ENCODE peak calls at places on chromosome 22, in seven cellular contexts. One of them, this sample, is unnamed.

GRCh38 chr22:49699476-49699875 is 128.2 kb downstream of the BRD1 start:
- DNase-seq in activated CD4-positive, alpha-beta T cell treated with anti-CD3 and anti-CD28 coated beads, Interleukin-2, amount 50 U/mL, for 24 hours: no peak
- DNase-seq in CD8-positive, alpha-beta T cell: no peak
- DNase-seq in nucleus accumbens: no peak
- DNase-seq in stimulated activated CD4-positive, alpha-beta T cell treated with anti-CD3 and anti-CD28 coated beads, Interleukin-4, amount 100 ng/mL, for 4 hours: no peak
- DNase-seq in HCT116: no peak
- DNase-seq in GDM1: no peak
- DNase-seq in this sample: no peak

GRCh38 chr22:44701824-44702478 is at the start of gene PRR5:
- DNase-seq in GDM1: no peak
- DNase-seq in activated CD4-positive, alpha-beta T cell treated with anti-CD3 and anti-CD28 coated beads, Interleukin-2, amount 50 U/mL, for 24 hours: peak; percentile 62
- DNase-seq in CD8-positive, alpha-beta T cell: peak; percentile 89
- DNase-seq in HCT116: peak; percentile 51
- DNase-seq in stimulated activated CD4-positive, alpha-beta T cell treated with anti-CD3 and anti-CD28 coated beads, Interleukin-4, amount 100 ng/mL, for 4 hours: peak; percentile 82
- DNase-seq in nucleus accumbens: peak; percentile 5
- DNase-seq in this sample: peak; percentile 84

GRCh38 chr22:39446239-39446721 is 10.5 kb upstream of the MGAT3 start:
- DNase-seq in GDM1: no peak
- DNase-seq in CD8-positive, alpha-beta T cell: no peak
- DNase-seq in stimulated activated CD4-positive, alpha-beta T cell treated with anti-CD3 and anti-CD28 coated beads, Interleukin-4, amount 100 ng/mL, for 4 hours: no peak
- DNase-seq in activated CD4-positive, alpha-beta T cell treated with anti-CD3 and anti-CD28 coated beads, Interleukin-2, amount 50 U/mL, for 24 hours: no peak
- DNase-seq in nucleus accumbens: no peak
- DNase-seq in HCT116: no peak
- DNase-seq in this sample: no peak

GRCh38 chr22:36304429-36304828 is 51.5 kb downstream of the APOL1 start:
- DNase-seq in GDM1: no peak
- DNase-seq in activated CD4-positive, alpha-beta T cell treated with anti-CD3 and anti-CD28 coated beads, Interleukin-2, amount 50 U/mL, for 24 hours: no peak
- DNase-seq in CD8-positive, alpha-beta T cell: no peak
- DNase-seq in nucleus accumbens: no peak
- DNase-seq in stimulated activated CD4-positive, alpha-beta T cell treated with anti-CD3 and anti-CD28 coated beads, Interleukin-4, amount 100 ng/mL, for 4 hours: no peak
- DNase-seq in HCT116: no peak
- DNase-seq in this sample: no peak

GRCh38 chr22:29352778-29353177 is 35.6 kb downstream of the AP1B1 start:
- DNase-seq in GDM1: no peak
- DNase-seq in stimulated activated CD4-positive, alpha-beta T cell treated with anti-CD3 and anti-CD28 coated beads, Interleukin-4, amount 100 ng/mL, for 4 hours: no peak
- DNase-seq in activated CD4-positive, alpha-beta T cell treated with anti-CD3 and anti-CD28 coated beads, Interleukin-2, amount 50 U/mL, for 24 hours: no peak
- DNase-seq in nucleus accumbens: peak; percentile 35
- DNase-seq in CD8-positive, alpha-beta T cell: no peak
- DNase-seq in HCT116: no peak
- DNase-seq in this sample: no peak

GRCh38 chr22:32621656-32622003 is 147.0 kb downstream of the FBXO7 start:
- DNase-seq in CD8-positive, alpha-beta T cell: no peak
- DNase-seq in activated CD4-positive, alpha-beta T cell treated with anti-CD3 and anti-CD28 coated beads, Interleukin-2, amount 50 U/mL, for 24 hours: no peak
- DNase-seq in stimulated activated CD4-positive, alpha-beta T cell treated with anti-CD3 and anti-CD28 coated beads, Interleukin-4, amount 100 ng/mL, for 4 hours: no peak
- DNase-seq in GDM1: no peak
- DNase-seq in HCT116: no peak
- DNase-seq in nucleus accumbens: no peak
- DNase-seq in this sample: no peak

GRCh38 chr22:37918580-37919274 is 12.6 kb downstream of the MICALL1 start:
- DNase-seq in stimulated activated CD4-positive, alpha-beta T cell treated with anti-CD3 and anti-CD28 coated beads, Interleukin-4, amount 100 ng/mL, for 4 hours: no peak
- DNase-seq in HCT116: no peak
- DNase-seq in CD8-positive, alpha-beta T cell: no peak
- DNase-seq in activated CD4-positive, alpha-beta T cell treated with anti-CD3 and anti-CD28 coated beads, Interleukin-2, amount 50 U/mL, for 24 hours: no peak
- DNase-seq in nucleus accumbens: no peak
- DNase-seq in GDM1: no peak
- DNase-seq in this sample: no peak

GRCh38 chr22:47169801-47170140 is 407.3 kb downstream of the TBC1D22A start:
- DNase-seq in activated CD4-positive, alpha-beta T cell treated with anti-CD3 and anti-CD28 coated beads, Interleukin-2, amount 50 U/mL, for 24 hours: no peak
- DNase-seq in nucleus accumbens: no peak
- DNase-seq in GDM1: no peak
- DNase-seq in stimulated activated CD4-positive, alpha-beta T cell treated with anti-CD3 and anti-CD28 coated beads, Interleukin-4, amount 100 ng/mL, for 4 hours: no peak
- DNase-seq in CD8-positive, alpha-beta T cell: no peak
- DNase-seq in HCT116: no peak
- DNase-seq in this sample: no peak

GRCh38 chr22:43643362-43643761 is 168.7 kb downstream of the EFCAB6 start:
- DNase-seq in CD8-positive, alpha-beta T cell: no peak
- DNase-seq in stimulated activated CD4-positive, alpha-beta T cell treated with anti-CD3 and anti-CD28 coated beads, Interleukin-4, amount 100 ng/mL, for 4 hours: no peak
- DNase-seq in activated CD4-positive, alpha-beta T cell treated with anti-CD3 and anti-CD28 coated beads, Interleukin-2, amount 50 U/mL, for 24 hours: no peak
- DNase-seq in HCT116: no peak
- DNase-seq in nucleus accumbens: no peak
- DNase-seq in GDM1: no peak
- DNase-seq in this sample: no peak

GRCh38 chr22:39144101-39144815 is 8.2 kb downstream of the CBX7 start:
- DNase-seq in CD8-positive, alpha-beta T cell: peak; percentile 69
- DNase-seq in nucleus accumbens: no peak
- DNase-seq in GDM1: peak; percentile 20
- DNase-seq in stimulated activated CD4-positive, alpha-beta T cell treated with anti-CD3 and anti-CD28 coated beads, Interleukin-4, amount 100 ng/mL, for 4 hours: peak; percentile 61
- DNase-seq in activated CD4-positive, alpha-beta T cell treated with anti-CD3 and anti-CD28 coated beads, Interleukin-2, amount 50 U/mL, for 24 hours: no peak
- DNase-seq in HCT116: no peak
- DNase-seq in this sample: peak; percentile 50

GRCh38 chr22:45932066-45932465 is 44.9 kb downstream of the WNT7B start:
- DNase-seq in HCT116: no peak
- DNase-seq in CD8-positive, alpha-beta T cell: no peak
- DNase-seq in GDM1: no peak
- DNase-seq in stimulated activated CD4-positive, alpha-beta T cell treated with anti-CD3 and anti-CD28 coated beads, Interleukin-4, amount 100 ng/mL, for 4 hours: no peak
- DNase-seq in activated CD4-positive, alpha-beta T cell treated with anti-CD3 and anti-CD28 coated beads, Interleukin-2, amount 50 U/mL, for 24 hours: no peak
- DNase-seq in nucleus accumbens: no peak
- DNase-seq in this sample: no peak

GRCh38 chr22:40006641-40007040 is 11.9 kb downstream of the FAM83F start:
- DNase-seq in HCT116: no peak
- DNase-seq in activated CD4-positive, alpha-beta T cell treated with anti-CD3 and anti-CD28 coated beads, Interleukin-2, amount 50 U/mL, for 24 hours: no peak
- DNase-seq in stimulated activated CD4-positive, alpha-beta T cell treated with anti-CD3 and anti-CD28 coated beads, Interleukin-4, amount 100 ng/mL, for 4 hours: no peak
- DNase-seq in GDM1: no peak
- DNase-seq in nucleus accumbens: no peak
- DNase-seq in CD8-positive, alpha-beta T cell: no peak
- DNase-seq in this sample: no peak

GRCh38 chr22:42300286-42301071 is 30.0 kb upstream of the TCF20 start:
- DNase-seq in CD8-positive, alpha-beta T cell: peak; percentile 63
- DNase-seq in GDM1: peak; percentile 48
- DNase-seq in nucleus accumbens: no peak
- DNase-seq in HCT116: no peak
- DNase-seq in activated CD4-positive, alpha-beta T cell treated with anti-CD3 and anti-CD28 coated beads, Interleukin-2, amount 50 U/mL, for 24 hours: no peak
- DNase-seq in stimulated activated CD4-positive, alpha-beta T cell treated with anti-CD3 and anti-CD28 coated beads, Interleukin-4, amount 100 ng/mL, for 4 hours: peak; percentile 47
- DNase-seq in this sample: peak; percentile 25

GRCh38 chr22:41910599-41911291 is 4.1 kb downstream of the SHISA8 start:
- DNase-seq in activated CD4-positive, alpha-beta T cell treated with anti-CD3 and anti-CD28 coated beads, Interleukin-2, amount 50 U/mL, for 24 hours: no peak
- DNase-seq in GDM1: no peak
- DNase-seq in CD8-positive, alpha-beta T cell: peak; percentile 46
- DNase-seq in stimulated activated CD4-positive, alpha-beta T cell treated with anti-CD3 and anti-CD28 coated beads, Interleukin-4, amount 100 ng/mL, for 4 hours: peak; percentile 30
- DNase-seq in nucleus accumbens: peak; percentile 6
- DNase-seq in HCT116: no peak
- DNase-seq in this sample: peak; percentile 29

GRCh38 chr22:29744902-29745301 is 21.9 kb downstream of the ZMAT5 start:
- DNase-seq in nucleus accumbens: no peak
- DNase-seq in GDM1: no peak
- DNase-seq in CD8-positive, alpha-beta T cell: no peak
- DNase-seq in stimulated activated CD4-positive, alpha-beta T cell treated with anti-CD3 and anti-CD28 coated beads, Interleukin-4, amount 100 ng/mL, for 4 hours: no peak
- DNase-seq in activated CD4-positive, alpha-beta T cell treated with anti-CD3 and anti-CD28 coated beads, Interleukin-2, amount 50 U/mL, for 24 hours: no peak
- DNase-seq in HCT116: no peak
- DNase-seq in this sample: no peak

GRCh38 chr22:49129736-49130135 is 697.9 kb downstream of the BRD1 start:
- DNase-seq in stimulated activated CD4-positive, alpha-beta T cell treated with anti-CD3 and anti-CD28 coated beads, Interleukin-4, amount 100 ng/mL, for 4 hours: no peak
- DNase-seq in nucleus accumbens: no peak
- DNase-seq in HCT116: no peak
- DNase-seq in CD8-positive, alpha-beta T cell: no peak
- DNase-seq in activated CD4-positive, alpha-beta T cell treated with anti-CD3 and anti-CD28 coated beads, Interleukin-2, amount 50 U/mL, for 24 hours: no peak
- DNase-seq in GDM1: no peak
- DNase-seq in this sample: no peak

GRCh38 chr22:37741312-37741795 is 44.5 kb downstream of the TRIOBP start:
- DNase-seq in activated CD4-positive, alpha-beta T cell treated with anti-CD3 and anti-CD28 coated beads, Interleukin-2, amount 50 U/mL, for 24 hours: no peak
- DNase-seq in nucleus accumbens: no peak
- DNase-seq in HCT116: no peak
- DNase-seq in stimulated activated CD4-positive, alpha-beta T cell treated with anti-CD3 and anti-CD28 coated beads, Interleukin-4, amount 100 ng/mL, for 4 hours: no peak
- DNase-seq in GDM1: no peak
- DNase-seq in CD8-positive, alpha-beta T cell: no peak
- DNase-seq in this sample: no peak

GRCh38 chr22:41939981-41940852 is 6.7 kb downstream of the CENPM start:
- DNase-seq in nucleus accumbens: peak; percentile 26
- DNase-seq in stimulated activated CD4-positive, alpha-beta T cell treated with anti-CD3 and anti-CD28 coated beads, Interleukin-4, amount 100 ng/mL, for 4 hours: peak; percentile 96
- DNase-seq in CD8-positive, alpha-beta T cell: peak; percentile 99
- DNase-seq in HCT116: no peak
- DNase-seq in activated CD4-positive, alpha-beta T cell treated with anti-CD3 and anti-CD28 coated beads, Interleukin-2, amount 50 U/mL, for 24 hours: peak; percentile 85
- DNase-seq in GDM1: no peak
- DNase-seq in this sample: peak; percentile 77

GRCh38 chr22:36811094-36811797 is 5.6 kb downstream of the PVALB start:
- DNase-seq in activated CD4-positive, alpha-beta T cell treated with anti-CD3 and anti-CD28 coated beads, Interleukin-2, amount 50 U/mL, for 24 hours: no peak
- DNase-seq in stimulated activated CD4-positive, alpha-beta T cell treated with anti-CD3 and anti-CD28 coated beads, Interleukin-4, amount 100 ng/mL, for 4 hours: no peak
- DNase-seq in CD8-positive, alpha-beta T cell: no peak
- DNase-seq in HCT116: no peak
- DNase-seq in GDM1: no peak
- DNase-seq in nucleus accumbens: no peak
- DNase-seq in this sample: no peak

GRCh38 chr22:47564158-47564450 is 801.7 kb downstream of the TBC1D22A start:
- DNase-seq in CD8-positive, alpha-beta T cell: no peak
- DNase-seq in activated CD4-positive, alpha-beta T cell treated with anti-CD3 and anti-CD28 coated beads, Interleukin-2, amount 50 U/mL, for 24 hours: no peak
- DNase-seq in nucleus accumbens: no peak
- DNase-seq in HCT116: no peak
- DNase-seq in stimulated activated CD4-positive, alpha-beta T cell treated with anti-CD3 and anti-CD28 coated beads, Interleukin-4, amount 100 ng/mL, for 4 hours: no peak
- DNase-seq in GDM1: no peak
- DNase-seq in this sample: no peak

GRCh38 chr22:29528144-29528543 is 25.4 kb downstream of the THOC5 start:
- DNase-seq in stimulated activated CD4-positive, alpha-beta T cell treated with anti-CD3 and anti-CD28 coated beads, Interleukin-4, amount 100 ng/mL, for 4 hours: no peak
- DNase-seq in nucleus accumbens: peak; percentile 47
- DNase-seq in HCT116: no peak
- DNase-seq in CD8-positive, alpha-beta T cell: no peak
- DNase-seq in activated CD4-positive, alpha-beta T cell treated with anti-CD3 and anti-CD28 coated beads, Interleukin-2, amount 50 U/mL, for 24 hours: no peak
- DNase-seq in GDM1: no peak
- DNase-seq in this sample: no peak

GRCh38 chr22:47001288-47001687 is 238.8 kb downstream of the TBC1D22A start:
- DNase-seq in nucleus accumbens: no peak
- DNase-seq in CD8-positive, alpha-beta T cell: no peak
- DNase-seq in stimulated activated CD4-positive, alpha-beta T cell treated with anti-CD3 and anti-CD28 coated beads, Interleukin-4, amount 100 ng/mL, for 4 hours: no peak
- DNase-seq in GDM1: no peak
- DNase-seq in activated CD4-positive, alpha-beta T cell treated with anti-CD3 and anti-CD28 coated beads, Interleukin-2, amount 50 U/mL, for 24 hours: no peak
- DNase-seq in HCT116: no peak
- DNase-seq in this sample: no peak

GRCh38 chr22:19811811-19812771 is 42.6 kb downstream of the GNB1L start:
- DNase-seq in stimulated activated CD4-positive, alpha-beta T cell treated with anti-CD3 and anti-CD28 coated beads, Interleukin-4, amount 100 ng/mL, for 4 hours: no peak
- DNase-seq in GDM1: no peak
- DNase-seq in activated CD4-positive, alpha-beta T cell treated with anti-CD3 and anti-CD28 coated beads, Interleukin-2, amount 50 U/mL, for 24 hours: no peak
- DNase-seq in CD8-positive, alpha-beta T cell: no peak
- DNase-seq in nucleus accumbens: no peak
- DNase-seq in HCT116: no peak
- DNase-seq in this sample: no peak

GRCh38 chr22:50731811-50732624 is 6.0 kb upstream of the ACR start:
- DNase-seq in activated CD4-positive, alpha-beta T cell treated with anti-CD3 and anti-CD28 coated beads, Interleukin-2, amount 50 U/mL, for 24 hours: peak; percentile 28
- DNase-seq in GDM1: no peak
- DNase-seq in HCT116: peak; percentile 15
- DNase-seq in nucleus accumbens: peak; percentile 45
- DNase-seq in stimulated activated CD4-positive, alpha-beta T cell treated with anti-CD3 and anti-CD28 coated beads, Interleukin-4, amount 100 ng/mL, for 4 hours: peak; percentile 54
- DNase-seq in CD8-positive, alpha-beta T cell: peak; percentile 65
- DNase-seq in this sample: peak; percentile 60

GRCh38 chr22:47091241-47091691 is 328.8 kb downstream of the TBC1D22A start:
- DNase-seq in stimulated activated CD4-positive, alpha-beta T cell treated with anti-CD3 and anti-CD28 coated beads, Interleukin-4, amount 100 ng/mL, for 4 hours: no peak
- DNase-seq in HCT116: no peak
- DNase-seq in GDM1: no peak
- DNase-seq in CD8-positive, alpha-beta T cell: no peak
- DNase-seq in activated CD4-positive, alpha-beta T cell treated with anti-CD3 and anti-CD28 coated beads, Interleukin-2, amount 50 U/mL, for 24 hours: no peak
- DNase-seq in nucleus accumbens: no peak
- DNase-seq in this sample: peak; percentile 66

GRCh38 chr22:22810018-22810427 is 77.6 kb upstream of the IGLL5 start:
- DNase-seq in stimulated activated CD4-positive, alpha-beta T cell treated with anti-CD3 and anti-CD28 coated beads, Interleukin-4, amount 100 ng/mL, for 4 hours: peak; percentile 54
- DNase-seq in activated CD4-positive, alpha-beta T cell treated with anti-CD3 and anti-CD28 coated beads, Interleukin-2, amount 50 U/mL, for 24 hours: peak; percentile 52
- DNase-seq in GDM1: peak; percentile 26
- DNase-seq in CD8-positive, alpha-beta T cell: peak; percentile 70
- DNase-seq in nucleus accumbens: no peak
- DNase-seq in HCT116: peak; percentile 36
- DNase-seq in this sample: peak; percentile 33

GRCh38 chr22:19848298-19849224 is 6.1 kb downstream of the GNB1L start:
- DNase-seq in CD8-positive, alpha-beta T cell: no peak
- DNase-seq in activated CD4-positive, alpha-beta T cell treated with anti-CD3 and anti-CD28 coated beads, Interleukin-2, amount 50 U/mL, for 24 hours: no peak
- DNase-seq in HCT116: peak; percentile 32
- DNase-seq in stimulated activated CD4-positive, alpha-beta T cell treated with anti-CD3 and anti-CD28 coated beads, Interleukin-4, amount 100 ng/mL, for 4 hours: no peak
- DNase-seq in GDM1: no peak
- DNase-seq in nucleus accumbens: no peak
- DNase-seq in this sample: no peak

GRCh38 chr22:24437091-24437490 is 9.7 kb downstream of the ADORA2A start:
- DNase-seq in nucleus accumbens: no peak
- DNase-seq in activated CD4-positive, alpha-beta T cell treated with anti-CD3 and anti-CD28 coated beads, Interleukin-2, amount 50 U/mL, for 24 hours: no peak
- DNase-seq in GDM1: no peak
- DNase-seq in HCT116: no peak
- DNase-seq in stimulated activated CD4-positive, alpha-beta T cell treated with anti-CD3 and anti-CD28 coated beads, Interleukin-4, amount 100 ng/mL, for 4 hours: no peak
- DNase-seq in CD8-positive, alpha-beta T cell: no peak
- DNase-seq in this sample: no peak

GRCh38 chr22:17576475-17576874 is 13.2 kb downstream of the SLC25A18 start:
- DNase-seq in nucleus accumbens: no peak
- DNase-seq in CD8-positive, alpha-beta T cell: no peak
- DNase-seq in activated CD4-positive, alpha-beta T cell treated with anti-CD3 and anti-CD28 coated beads, Interleukin-2, amount 50 U/mL, for 24 hours: no peak
- DNase-seq in stimulated activated CD4-positive, alpha-beta T cell treated with anti-CD3 and anti-CD28 coated beads, Interleukin-4, amount 100 ng/mL, for 4 hours: no peak
- DNase-seq in GDM1: no peak
- DNase-seq in HCT116: no peak
- DNase-seq in this sample: no peak

GRCh38 chr22:33328789-33329296 is 270.7 kb upstream of the SYN3 start:
- DNase-seq in GDM1: no peak
- DNase-seq in stimulated activated CD4-positive, alpha-beta T cell treated with anti-CD3 and anti-CD28 coated beads, Interleukin-4, amount 100 ng/mL, for 4 hours: no peak
- DNase-seq in nucleus accumbens: no peak
- DNase-seq in CD8-positive, alpha-beta T cell: no peak
- DNase-seq in activated CD4-positive, alpha-beta T cell treated with anti-CD3 and anti-CD28 coated beads, Interleukin-2, amount 50 U/mL, for 24 hours: no peak
- DNase-seq in HCT116: no peak
- DNase-seq in this sample: no peak

GRCh38 chr22:44587004-44587793 is 89.2 kb upstream of the RTL6 start:
- DNase-seq in stimulated activated CD4-positive, alpha-beta T cell treated with anti-CD3 and anti-CD28 coated beads, Interleukin-4, amount 100 ng/mL, for 4 hours: no peak
- DNase-seq in CD8-positive, alpha-beta T cell: no peak
- DNase-seq in HCT116: no peak
- DNase-seq in GDM1: no peak
- DNase-seq in activated CD4-positive, alpha-beta T cell treated with anti-CD3 and anti-CD28 coated beads, Interleukin-2, amount 50 U/mL, for 24 hours: no peak
- DNase-seq in nucleus accumbens: no peak
- DNase-seq in this sample: no peak

GRCh38 chr22:22938672-22939536 is 51.3 kb downstream of the IGLL5 start:
- DNase-seq in activated CD4-positive, alpha-beta T cell treated with anti-CD3 and anti-CD28 coated beads, Interleukin-2, amount 50 U/mL, for 24 hours: no peak
- DNase-seq in HCT116: no peak
- DNase-seq in stimulated activated CD4-positive, alpha-beta T cell treated with anti-CD3 and anti-CD28 coated beads, Interleukin-4, amount 100 ng/mL, for 4 hours: no peak
- DNase-seq in GDM1: no peak
- DNase-seq in CD8-positive, alpha-beta T cell: no peak
- DNase-seq in nucleus accumbens: no peak
- DNase-seq in this sample: no peak